ENCODE peak calls at places on chromosome 12, in four cellular contexts. R, O, C and M are unnamed samples.

GRCh38 chr12:29207120-29207519 is 58.0 kb downstream of the FAR2 start:
- DNase-seq in R (no peak), C (no peak), O (no peak), M (no peak)

GRCh38 chr12:69405466-69405865 is 45.9 kb downstream of the YEATS4 start:
- DNase-seq in R (no peak), C (no peak), O (peak; percentile 66), M (no peak)

GRCh38 chr12:104825408-104825807 is 132.7 kb downstream of the SLC41A2 start:
- DNase-seq in R (no peak), O (no peak), C (no peak), M (no peak)

GRCh38 chr12:131894981-131895639 is 688 bp downstream of the ULK1 start:
- DNase-seq in R (peak; percentile 30), O (peak; percentile 38), C (peak; percentile 31), M (peak; percentile 69)

GRCh38 chr12:93521225-93521854 is 51.1 kb upstream of the SOCS2 start:
- DNase-seq in O (no peak), R (peak; percentile 72), C (no peak), M (no peak)

GRCh38 chr12:8038659-8039114 is 6.2 kb downstream of the FOXJ2 start:
- DNase-seq in C (peak; percentile 40), R (peak; percentile 84), O (no peak), M (peak; percentile 84)

GRCh38 chr12:89542912-89543592 is 17.2 kb upstream of the POC1B start:
- DNase-seq in C (peak; percentile 77), O (peak; percentile 75), R (peak; percentile 76), M (peak; percentile 65)

GRCh38 chr12:112176321-112177010 is 51.1 kb downstream of the TRAFD1 start:
- DNase-seq in C (no peak), O (no peak), R (no peak), M (no peak)

GRCh38 chr12:124322271-124322998 is 27.5 kb downstream of the RFLNA start:
- DNase-seq in C (no peak), R (no peak), O (no peak), M (no peak)

GRCh38 chr12:20096430-20096829 is 271.9 kb upstream of the PDE3A start:
- DNase-seq in O (no peak), R (no peak), C (no peak), M (no peak)

GRCh38 chr12:47557401-47557800 is 148.4 kb downstream of the RPAP3 start:
- DNase-seq in R (no peak), O (no peak), C (no peak), M (no peak)

GRCh38 chr12:116958402-116959197 is 47.9 kb downstream of the FBXW8 start:
- DNase-seq in O (no peak), C (no peak), R (no peak), M (no peak)

GRCh38 chr12:95386056-95386455 is 87.9 kb upstream of the METAP2 start:
- DNase-seq in R (no peak), O (no peak), C (no peak), M (no peak)

GRCh38 chr12:52243264-52243773 is 10.3 kb downstream of the KRT7 start:
- DNase-seq in C (no peak), O (no peak), R (no peak), M (peak; percentile 33)

GRCh38 chr12:5720405-5721045 is 224.5 kb downstream of the ANO2 start:
- DNase-seq in R (no peak), O (no peak), C (no peak), M (no peak)

GRCh38 chr12:64181504-64182291 is 40.4 kb downstream of the KICS2 start:
- DNase-seq in O (peak; percentile 53), R (peak; percentile 44), C (peak; percentile 51), M (peak; percentile 31)

GRCh38 chr12:16119618-16120017 is 157.9 kb downstream of the SLC15A5 start:
- DNase-seq in C (no peak), O (no peak), R (no peak), M (no peak)

GRCh38 chr12:61348871-61349270 is 911.3 kb upstream of the USP15 start:
- DNase-seq in R (no peak), O (no peak), C (no peak), M (no peak)

GRCh38 chr12:31890295-31891285 is 68.6 kb upstream of the RESF1 start:
- DNase-seq in R (no peak), O (no peak), C (no peak), M (no peak)

GRCh38 chr12:110338754-110339153 is 57.7 kb downstream of the ATP2A2 start:
- DNase-seq in C (no peak), O (no peak), R (no peak), M (no peak)

GRCh38 chr12:1328385-1328784 is 266.0 kb downstream of the FBXL14 start:
- DNase-seq in R (no peak), C (peak; percentile 27), O (no peak), M (no peak)

GRCh38 chr12:105342464-105342863 is 12.0 kb downstream of the C12orf75 start:
- DNase-seq in C (no peak), O (no peak), R (no peak), M (no peak)

GRCh38 chr12:120956579-120957360 is 21.6 kb upstream of the HNF1A start:
- DNase-seq in O (peak; percentile 86), R (no peak), C (peak; percentile 72), M (no peak)

GRCh38 chr12:98638009-98638408 is 6.6 kb downstream of the IKBIP start:
- DNase-seq in O (no peak), C (no peak), R (no peak), M (no peak)

GRCh38 chr12:29039013-29039412 is 110.1 kb upstream of the FAR2 start:
- DNase-seq in C (no peak), R (no peak), O (no peak), M (no peak)

GRCh38 chr12:114006482-114007425 is 40.6 kb upstream of the RBM19 start:
- DNase-seq in R (no peak), C (no peak), O (no peak), M (no peak)

GRCh38 chr12:103518899-103519298 is 23.1 kb upstream of the C12orf42 start:
- DNase-seq in C (no peak), O (no peak), R (no peak), M (no peak)

GRCh38 chr12:103517161-103517560 is 21.4 kb upstream of the C12orf42 start:
- DNase-seq in C (no peak), O (no peak), R (no peak), M (no peak)

GRCh38 chr12:103519632-103520031 is 23.9 kb upstream of the C12orf42 start:
- DNase-seq in O (no peak), R (no peak), C (no peak), M (no peak)

DNA sequence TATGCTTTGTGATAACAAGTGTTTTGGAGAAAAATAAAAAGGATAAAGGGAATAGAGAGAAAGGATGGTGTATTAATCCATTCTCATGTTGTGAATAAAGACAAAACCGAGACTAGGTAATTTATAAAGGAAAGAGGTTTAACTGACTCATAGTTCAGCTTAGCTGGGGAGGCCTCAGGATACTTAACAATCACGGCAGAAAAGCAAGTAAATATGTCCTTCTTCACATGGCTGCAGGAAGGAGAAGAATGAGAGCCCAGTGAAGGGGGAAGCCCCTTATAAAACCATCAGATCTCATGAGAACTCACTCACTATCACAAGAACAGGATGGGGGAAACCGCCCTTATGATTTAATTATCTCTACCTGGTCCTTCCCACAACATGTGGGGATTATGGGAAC is 18.1 kb upstream of the C12orf42 start:
- DNase-seq in O (no peak), C (no peak), R (no peak), M (no peak)
- H3K4me1 ChIP-seq in O (no peaks in the 10 kb centered on the region), C (no peaks in the 10 kb centered on the region), R (no peaks in the 10 kb centered on the region), M (no peaks in the 10 kb centered on the region)

DNA sequence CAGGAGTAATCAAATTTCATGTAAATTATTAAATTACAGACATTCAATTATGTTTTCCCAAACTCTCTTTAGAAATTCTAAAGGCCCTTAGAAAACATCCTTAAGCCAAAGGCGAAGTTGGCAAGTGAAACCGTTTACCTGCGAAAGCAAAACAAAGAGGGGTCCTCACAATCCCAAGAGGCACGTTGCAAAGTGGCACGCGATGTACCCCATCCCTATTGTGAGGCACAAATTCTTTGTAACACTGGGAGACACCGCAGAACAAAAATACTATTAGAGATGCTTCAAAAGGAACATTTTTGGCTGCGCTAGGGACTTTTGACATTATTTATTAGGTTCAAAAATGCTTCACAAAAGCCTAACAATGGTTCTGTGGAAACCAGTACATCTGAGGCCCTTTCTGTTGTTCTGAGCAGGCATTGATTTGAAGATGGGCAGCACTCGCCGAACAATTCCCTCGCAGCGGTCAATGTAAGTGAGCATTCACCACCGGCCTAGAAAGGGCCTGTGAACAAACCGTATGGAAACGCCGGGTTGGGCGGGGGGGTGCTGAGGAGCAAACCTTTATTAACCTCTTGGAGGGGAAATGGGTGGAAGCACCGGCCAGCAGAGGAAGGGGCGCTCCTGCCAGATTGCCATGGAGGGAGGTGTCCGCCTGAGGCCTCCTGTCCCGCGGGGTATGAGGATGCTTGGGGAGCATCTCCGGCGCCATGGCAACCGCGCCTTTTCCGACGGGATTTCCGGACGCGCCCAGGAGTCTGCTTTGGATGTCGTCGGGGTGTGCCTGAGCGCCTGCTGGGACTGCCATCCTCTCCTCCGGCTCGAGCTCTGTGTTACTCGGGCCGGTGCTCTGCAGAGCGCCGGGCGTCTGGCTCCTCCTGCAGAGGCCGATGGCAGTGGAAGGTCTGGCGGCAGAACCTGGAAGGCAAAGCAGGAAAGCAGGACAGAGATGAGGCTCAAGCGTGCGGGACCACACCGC is 193.8 kb downstream of the C12orf42 start:
- DNase-seq in O (no peak), C (no peak), R (no peak), M (no peak)
- H3K4me3 ChIP-seq in O (no peak overlapping the region), C (no peak overlapping the region), R (no peak overlapping the region), M (no peak overlapping the region)

DNA sequence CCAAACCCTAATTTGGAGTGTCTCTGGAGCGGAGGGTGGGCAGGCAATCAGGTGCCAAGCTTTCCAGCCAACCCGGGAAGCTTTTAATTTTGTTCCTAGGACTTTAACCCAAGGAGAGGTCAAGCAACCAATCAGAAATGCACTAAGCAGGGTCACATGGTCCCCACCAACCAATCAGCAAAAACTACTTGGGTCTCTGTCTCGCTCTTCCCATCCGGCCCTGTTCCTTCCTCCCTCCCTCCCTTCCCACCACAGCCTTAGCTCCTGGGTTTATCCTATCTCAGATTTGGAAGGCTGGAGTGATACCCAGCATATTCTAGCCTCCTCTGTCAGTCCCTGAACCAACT is 7.3 kb downstream of the HOXC5 start:
- DNase-seq in C (no peak), O (no peak), R (no peak), M (no peak)
- H3K27me3 ChIP-seq in C (peaks cover 100% of the 10 kb centered on the region), O (no peaks in the 10 kb centered on the region), R (peaks cover 90% of the 10 kb centered on the region), M (no peaks in the 10 kb centered on the region)

GRCh38 chr12:55715169-55715764 is 579 bp upstream of the BLOC1S1 start:
- DNase-seq in O (no peak), C (no peak), R (no peak), M (no peak)

GRCh38 chr12:55713721-55714120 is 2.1 kb upstream of the BLOC1S1 start:
- DNase-seq in C (no peak), O (no peak), R (no peak), M (no peak)

GRCh38 chr12:55712154-55712553 is 3.7 kb upstream of the BLOC1S1 start:
- DNase-seq in C (no peak), R (no peak), O (no peak), M (no peak)

GRCh38 chr12:55715833-55716581 is at the start of gene BLOC1S1:
- DNase-seq in O (peak; percentile 95), C (peak; percentile 96), R (peak; percentile 96), M (peak; percentile 95)

DNA sequence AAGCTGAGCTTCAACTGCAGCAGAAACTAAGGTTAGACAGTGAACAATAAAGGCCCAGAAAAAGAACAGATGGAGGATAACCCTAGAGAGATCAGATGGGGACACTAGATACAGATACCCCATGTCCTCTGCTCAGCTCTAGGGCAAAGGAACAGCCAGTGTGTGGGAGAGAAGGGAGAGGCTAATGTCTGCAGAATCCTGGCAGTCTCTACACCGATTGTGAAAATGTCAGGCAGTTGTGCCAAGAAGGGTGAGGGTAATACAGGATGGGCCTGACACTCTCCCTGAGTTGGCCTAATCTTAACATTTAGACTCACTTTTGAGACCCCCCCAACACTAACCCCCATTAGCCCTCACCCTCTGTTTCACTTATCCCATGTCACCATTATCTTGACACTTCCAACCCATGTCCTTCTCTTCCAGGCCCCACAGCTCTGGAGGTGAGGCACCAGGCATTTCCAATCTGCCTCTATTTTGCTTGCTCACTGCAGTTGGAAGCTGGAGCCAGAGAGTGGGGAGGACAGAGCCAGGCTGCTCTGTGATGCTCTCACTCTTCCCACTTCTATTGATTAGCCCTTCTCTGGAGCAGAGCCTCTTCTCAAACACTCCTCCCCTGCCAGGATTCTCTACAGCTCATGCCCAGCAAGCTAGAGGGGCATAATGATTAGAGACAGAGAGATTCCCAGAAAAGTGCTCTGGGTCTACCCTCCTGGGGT is 3.0 kb upstream of the BLOC1S1 start:
- DNase-seq in C (no peak), R (no peak), O (no peak), M (no peak)
- H3K4me1 ChIP-seq in C (peaks cover 43% of the 10 kb centered on the region), R (peaks cover 63% of the 10 kb centered on the region), O (peaks cover 15% of the 10 kb centered on the region), M (peaks cover 15% of the 10 kb centered on the region)